ENCODE peak calls at places on chromosome 12, in seven cellular contexts. G is MG63, M is body of pancreas, E is fibroblast of the aortic adventitia, F is Karpas-422, C is GM23338, S is NB4. D is an unnamed sample.

GRCh38 chr12:104507672-104508071 is 50.9 kb downstream of the CHST11 start:
- DNase-seq in G (peak; percentile 5), M (no peak), E (no peak), F (no peak), C (no peak), S (no peak), D (no peak)

GRCh38 chr12:87428701-87429277 is 600.4 kb downstream of the C12orf50 start:
- DNase-seq in G (peak; percentile 52), M (no peak), E (peak; percentile 59), F (no peak), C (no peak), S (no peak), D (no peak)

GRCh38 chr12:49969027-49969426 is 3.7 kb upstream of the AQP6 start:
- DNase-seq in G (no peak), M (no peak), E (no peak), F (no peak), C (no peak), S (no peak), D (peak; percentile 63)

GRCh38 chr12:13992585-13992984 is 11.2 kb upstream of the GRIN2B start:
- DNase-seq in G (no peak), M (no peak), E (no peak), F (no peak), C (no peak), S (no peak), D (no peak)

GRCh38 chr12:89160716-89161123 is 191.6 kb downstream of the DUSP6 start:
- DNase-seq in G (peak; percentile 90), M (peak; percentile 17), E (peak; percentile 85), F (peak; percentile 79), C (no peak), S (peak; percentile 85), D (no peak)

GRCh38 chr12:632102-632696 is 31.0 kb downstream of the NINJ2 start:
- DNase-seq in G (peak; percentile 68), M (no peak), E (peak; percentile 85), F (no peak), C (peak; percentile 76), S (peak; percentile 42), D (no peak)

GRCh38 chr12:8146416-8146771 is 10.4 kb upstream of the ZNF705A start:
- DNase-seq in G (no peak), M (no peak), E (no peak), F (peak; percentile 14), C (no peak), S (no peak), D (no peak)

GRCh38 chr12:3342051-3342450 is 149.0 kb upstream of the PRMT8 start:
- DNase-seq in G (no peak), M (peak; percentile 60), E (peak; percentile 28), F (peak; percentile 54), C (peak; percentile 75), S (peak; percentile 32), D (peak; percentile 71)

GRCh38 chr12:105166736-105167135 is 59.2 kb downstream of the WASHC4 start:
- DNase-seq in G (no peak), M (no peak), E (peak; percentile 11), F (no peak), C (no peak), S (no peak), D (no peak)

GRCh38 chr12:1797011-1797901 is 23.1 kb upstream of the LRTM2 start:
- DNase-seq in G (no peak), M (peak; percentile 45), E (no peak), F (peak; percentile 73), C (peak; percentile 42), S (peak; percentile 86), D (no peak)

GRCh38 chr12:125968413-125968812 is 903.2 kb downstream of the AACS start:
- DNase-seq in G (no peak), M (no peak), E (no peak), F (no peak), C (no peak), S (no peak), D (no peak)

GRCh38 chr12:128474916-128475315 is 207.9 kb downstream of the TMEM132C start:
- DNase-seq in G (no peak), M (no peak), E (no peak), F (peak; percentile 17), C (no peak), S (no peak), D (no peak)

GRCh38 chr12:67415473-67415872 is 146.3 kb downstream of the CAND1 start:
- DNase-seq in G (no peak), M (no peak), E (peak; percentile 71), F (peak; percentile 79), C (peak; percentile 77), S (peak; percentile 34), D (no peak)

GRCh38 chr12:47854531-47854930 is 34.8 kb upstream of the HDAC7 start:
- DNase-seq in G (no peak), M (no peak), E (no peak), F (no peak), C (no peak), S (no peak), D (no peak)

GRCh38 chr12:78239566-78239965 is 408.9 kb downstream of the NAV3 start:
- DNase-seq in G (no peak), M (no peak), E (no peak), F (no peak), C (no peak), S (no peak), D (no peak)

GRCh38 chr12:2292560-2292959 is 239.8 kb downstream of the CACNA1C start:
- DNase-seq in G (peak; percentile 31), M (no peak), E (no peak), F (no peak), C (no peak), S (no peak), D (no peak)

GRCh38 chr12:109309441-109310246 is 560 bp upstream of the FOXN4 start:
- DNase-seq in G (peak; percentile 9), M (peak; percentile 15), E (no peak), F (no peak), C (peak; percentile 65), S (peak; percentile 78), D (no peak)
- H3K4me3 ChIP-seq in G (peak overlapping the region; percentile 6), M (no peak overlapping the region), E (no peak overlapping the region), F (no peak overlapping the region), C (peak overlapping the region; percentile 74), S (peak overlapping the region; percentile 59), D (peak overlapping the region; percentile 63)

DNA sequence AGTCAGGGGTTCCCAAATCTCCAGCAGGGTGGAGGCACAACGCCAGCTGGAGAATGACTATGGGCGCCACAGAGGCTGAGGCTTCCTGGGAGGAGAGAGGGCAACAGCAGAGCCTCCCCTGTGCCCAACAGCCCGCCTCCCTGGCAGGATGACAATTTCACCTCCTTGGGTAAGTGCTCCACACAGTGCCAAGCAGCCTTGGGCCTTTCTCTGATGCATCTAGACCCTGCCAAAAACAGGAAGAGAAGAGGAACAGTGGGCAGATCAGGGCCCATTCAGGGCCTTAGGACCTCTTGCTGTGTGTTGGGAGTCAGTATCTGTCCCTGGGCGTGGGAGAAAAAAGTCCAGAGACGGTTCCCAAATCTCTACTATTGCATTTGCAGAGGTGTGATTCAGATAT is 4.9 kb upstream of the OR10P1 start:
- DNase-seq in G (no peak), M (no peak), E (no peak), F (no peak), C (no peak), S (no peak), D (no peak)
- H3K4me3 ChIP-seq in G (no peak overlapping the region), M (no peak overlapping the region), E (no peak overlapping the region), F (no peak overlapping the region), C (no peak overlapping the region), S (no peak overlapping the region), D (no peak overlapping the region)

GRCh38 chr12:98275131-98275475 is 240.3 kb upstream of the TMPO start:
- DNase-seq in G (no peak), M (no peak), E (no peak), F (no peak), C (no peak), S (no peak), D (no peak)
- H3K4me3 ChIP-seq in G (no peak overlapping the region), M (no peak overlapping the region), E (no peak overlapping the region), F (no peak overlapping the region), C (no peak overlapping the region), S (no peak overlapping the region), D (no peak overlapping the region)

GRCh38 chr12:117139025-117139717 is 40.0 kb upstream of the TESC start:
- DNase-seq in G (no peak), M (no peak), E (no peak), F (no peak), C (no peak), S (no peak), D (no peak)

GRCh38 chr12:117140397-117141096 is 41.3 kb upstream of the TESC start:
- DNase-seq in G (peak; percentile 83), M (peak; percentile 55), E (no peak), F (no peak), C (no peak), S (no peak), D (no peak)

GRCh38 chr12:117142094-117142493 is 42.9 kb upstream of the TESC start:
- DNase-seq in G (no peak), M (no peak), E (no peak), F (no peak), C (no peak), S (no peak), D (no peak)

GRCh38 chr12:117143008-117143532 is 43.9 kb upstream of the TESC start:
- DNase-seq in G (no peak), M (peak; percentile 59), E (no peak), F (no peak), C (no peak), S (no peak), D (no peak)

GRCh38 chr12:117141097-117141898 is 42.1 kb upstream of the TESC start:
- DNase-seq in G (no peak), M (no peak), E (no peak), F (no peak), C (peak; percentile 29), S (no peak), D (no peak)
- H3K4me3 ChIP-seq in G (no peak overlapping the region), M (no peak overlapping the region), E (no peak overlapping the region), F (no peak overlapping the region), C (no peak overlapping the region), S (no peak overlapping the region), D (no peak overlapping the region)

GRCh38 chr12:30726647-30727046 is 28.1 kb downstream of the CAPRIN2 start:
- DNase-seq in G (no peak), M (no peak), E (no peak), F (no peak), C (no peak), S (no peak), D (no peak)

GRCh38 chr12:30729547-30729946 is 25.2 kb downstream of the CAPRIN2 start:
- DNase-seq in G (no peak), M (no peak), E (no peak), F (no peak), C (no peak), S (no peak), D (no peak)

GRCh38 chr12:30730011-30730410 is 24.7 kb downstream of the CAPRIN2 start:
- DNase-seq in G (no peak), M (no peak), E (no peak), F (no peak), C (no peak), S (no peak), D (no peak)

DNA sequence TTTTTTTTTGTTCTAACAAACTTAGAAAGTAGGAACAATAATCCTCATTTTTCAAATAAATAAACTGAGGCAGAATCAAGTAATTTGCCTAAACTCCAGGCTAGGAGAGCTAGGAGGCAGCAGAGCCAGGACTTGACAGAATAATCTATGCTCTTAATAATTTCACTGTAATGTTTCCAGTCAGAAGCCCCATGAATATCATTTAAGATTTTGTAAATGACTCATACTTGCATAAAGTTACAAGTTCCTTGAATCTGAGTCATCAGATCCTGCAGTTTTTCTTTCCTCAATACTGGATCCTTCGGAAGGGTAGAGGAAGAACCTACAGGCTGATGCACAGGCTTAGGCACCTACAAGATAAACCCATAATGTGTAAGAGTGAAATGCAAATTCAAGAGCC is 29.0 kb downstream of the CAPRIN2 start:
- DNase-seq in G (no peak), M (no peak), E (peak; percentile 88), F (no peak), C (no peak), S (no peak), D (no peak)
- H3K4me3 ChIP-seq in G (no peak overlapping the region), M (no peak overlapping the region), E (no peak overlapping the region), F (no peak overlapping the region), C (no peak overlapping the region), S (no peak overlapping the region), D (no peak overlapping the region)

D was measured in dorsolateral prefrontal cortex.